ENCODE peak calls at places on chromosomes 7 and 10, in six cellular contexts. M is K562; E is CD8-positive, alpha-beta memory T cell; P is IMR-90; F is hepatocyte; D is CD4-positive, CD25-positive, alpha-beta regulatory T cell. U is an unnamed sample.

GRCh38 chr7:47153076-47153475 is 428.8 kb downstream of the TNS3 start:
- DNase-seq in M (peak), F (peak), D (no peak), E (no peak), P (peak), U (peak)

GRCh38 chr7:27119412-27119911 is 11.1 kb downstream of the HOXA4 start:
- DNase-seq in M (no peak), P (peak), F (no peak), D (no peak), E (no peak), U (no peak)

GRCh38 chr10:97399843-97400545 is 1.1 kb downstream of the RRP12 start:
- DNase-seq in E (peak), M (peak), F (peak), P (peak), D (peak), U (no peak)

GRCh38 chr10:28240400-28240799 is 62.5 kb downstream of the MPP7 start:
- DNase-seq in E (no peak), P (no peak), D (no peak), M (no peak), F (no peak), U (no peak)

GRCh38 chr10:92844746-92845145 is 3.6 kb upstream of the EXOC6 start:
- DNase-seq in P (peak), E (no peak), M (no peak), F (peak), D (no peak), U (no peak)

GRCh38 chr7:138008588-138009349 is 6.9 kb upstream of the CREB3L2 start:
- DNase-seq in D (peak), P (peak), M (peak), F (peak), E (peak), U (peak)

GRCh38 chr7:71457021-71457420 is 325.1 kb downstream of the GALNT17 start:
- DNase-seq in M (no peak), E (no peak), F (no peak), D (no peak), P (no peak), U (no peak)

GRCh38 chr10:34348917-34349509 is 466.1 kb downstream of the PARD3 start:
- DNase-seq in M (no peak), D (no peak), P (no peak), F (no peak), E (no peak), U (no peak)

GRCh38 chr7:106644999-106645398 is 16.0 kb downstream of the CCDC71L start:
- DNase-seq in D (no peak), M (no peak), F (no peak), E (no peak), P (no peak), U (no peak)

GRCh38 chr7:1058821-1059199 is 14.5 kb downstream of the GPR146 start:
- DNase-seq in E (no peak), M (peak), P (peak), D (no peak), F (no peak), U (no peak)

GRCh38 chr10:131862548-131862947 is 38.3 kb upstream of the PPP2R2D start:
- DNase-seq in D (no peak), P (no peak), M (no peak), F (peak), E (no peak), U (no peak)

GRCh38 chr7:2046581-2047271 is 186.0 kb downstream of the MAD1L1 start:
- DNase-seq in M (no peak), D (no peak), P (no peak), F (no peak), E (no peak), U (no peak)

GRCh38 chr7:132791036-132791435 is 214.8 kb upstream of the PLXNA4 start:
- DNase-seq in E (no peak), D (no peak), M (no peak), P (no peak), F (no peak), U (no peak)

GRCh38 chr10:22997102-22997501 is 69.2 kb downstream of the ARMC3 start:
- DNase-seq in P (peak), M (peak), D (no peak), F (no peak), E (no peak), U (no peak)

GRCh38 chr10:72353028-72353962 is 1.4 kb downstream of the DNAJB12 start:
- DNase-seq in P (peak), D (no peak), M (peak), E (no peak), F (peak), U (no peak)

GRCh38 chr10:96991313-96991841 is 159.3 kb downstream of the LCOR start:
- DNase-seq in F (no peak), D (no peak), E (no peak), M (no peak), P (peak), U (no peak)

GRCh38 chr10:90437452-90437851 is 420.4 kb downstream of the HTR7 start:
- DNase-seq in F (no peak), M (no peak), E (no peak), P (no peak), D (no peak), U (no peak)

GRCh38 chr7:157043745-157044144 is 33.3 kb upstream of the MNX1 start:
- DNase-seq in D (no peak), F (no peak), E (no peak), P (peak), M (no peak), U (no peak)

GRCh38 chr7:96023376-96023775 is 251.0 kb downstream of the DYNC1I1 start:
- DNase-seq in D (no peak), M (no peak), E (no peak), F (no peak), P (peak), U (no peak)

GRCh38 chr7:30164567-30164966 is 29.8 kb downstream of the MTURN start:
- DNase-seq in D (peak), F (peak), P (peak), M (peak), E (no peak), U (no peak)

GRCh38 chr10:132183046-132183445 is 3.7 kb upstream of the DPYSL4 start:
- DNase-seq in E (no peak), D (no peak), F (peak), M (no peak), P (no peak), U (no peak)

GRCh38 chr10:106310596-106310995 is 853.9 kb downstream of the SORCS1 start:
- DNase-seq in P (no peak), D (no peak), M (no peak), E (no peak), F (no peak), U (no peak)

GRCh38 chr10:95247200-95247880 is 43.5 kb downstream of the PDLIM1 start:
- DNase-seq in D (no peak), P (peak), F (no peak), M (no peak), E (no peak), U (no peak)

GRCh38 chr10:79350407-79351154 is 3.3 kb downstream of the PPIF start:
- DNase-seq in E (no peak), P (no peak), D (no peak), F (no peak), M (no peak), U (no peak)

GRCh38 chr10:4786043-4786839 is 39.8 kb upstream of the AKR1E2 start:
- DNase-seq in F (no peak), P (no peak), D (no peak), M (no peak), E (no peak), U (no peak)
- H3K27ac ChIP-seq in F (no peak), P (no peak), D (no peak), M (no peak), E (no peak), U (no peak)

GRCh38 chr10:16436367-16436757 is 448 bp upstream of the PTER start:
- DNase-seq in E (no peak), M (no peak), P (no peak), D (no peak), F (peak), U (peak)

GRCh38 chr10:16436758-16437539 is at the start of gene PTER:
- DNase-seq in E (peak), D (peak), P (peak), M (peak), F (peak), U (peak)

GRCh38 chr10:16439294-16439693 is 2.5 kb downstream of the PTER start:
- DNase-seq in E (no peak), M (no peak), P (no peak), D (no peak), F (no peak), U (no peak)

GRCh38 chr10:16440396-16441105 is 3.7 kb downstream of the PTER start:
- DNase-seq in E (no peak), P (no peak), M (peak), F (peak), D (no peak), U (no peak)

GRCh38 chr10:16437540-16437894 is 707 bp downstream of the PTER start:
- DNase-seq in P (no peak), F (no peak), D (no peak), M (no peak), E (no peak), U (no peak)
- H3K4me3 ChIP-seq in P (peak), F (no peak), D (peak), M (peak), E (peak), U (peak)

GRCh38 chr7:69953319-69954067 is 355.2 kb downstream of the AUTS2 start:
- DNase-seq in F (no peak), E (no peak), P (no peak), D (no peak), M (no peak), U (no peak)
- H3K27ac ChIP-seq in F (no peak), E (no peak), P (no peak), D (no peak), M (no peak), U (no peak)

DNA sequence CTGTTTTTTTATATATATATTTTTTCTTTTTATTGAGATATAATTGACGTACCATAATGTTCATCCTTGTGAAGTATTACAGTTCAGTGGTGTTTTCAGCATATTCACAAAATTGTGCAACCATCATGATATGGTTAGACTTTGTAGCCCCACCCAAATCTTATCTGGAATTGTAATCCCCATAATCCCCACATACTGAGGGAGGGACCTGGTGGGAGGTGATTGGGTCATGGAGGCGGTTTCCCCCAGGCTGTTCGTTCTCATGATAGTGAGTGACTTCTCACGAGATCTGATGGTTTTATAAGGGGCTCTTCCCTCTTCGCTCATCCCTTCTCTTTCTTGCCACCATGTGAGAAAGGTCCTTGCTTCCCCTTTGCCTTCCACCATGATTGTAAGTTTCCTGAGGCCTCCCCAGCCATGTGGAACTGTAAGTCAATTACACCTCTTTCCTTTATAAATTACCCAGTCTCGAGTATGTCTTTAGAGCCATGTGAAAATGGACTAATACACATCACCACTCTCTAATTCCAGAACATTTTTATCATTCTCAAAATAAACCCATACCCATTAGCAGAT is 73.9 kb upstream of the SMNDC1 start:
- DNase-seq in P (no peak), F (no peak), E (no peak), M (peak), D (no peak), U (no peak)
- H3K4me3 ChIP-seq in P (no peak), F (no peak), E (no peak), M (no peak), D (no peak), U (no peak)